ENCODE peak calls at places on chromosome 2, in four cellular contexts. M is HuH-7.5, P is upper lobe of right lung, G is NCI-H774. N is an unnamed sample.

GRCh38 chr2:130875935-130876334 is 39.2 kb downstream of the ARHGEF4 start:
- DNase-seq in M (no peak), G (no peak), P (peak), N (no peak)

GRCh38 chr2:15547100-15547499 is 14.0 kb downstream of the NBAS start:
- DNase-seq in M (no peak), G (no peak), P (no peak), N (no peak)

GRCh38 chr2:25228848-25229674 is 60.7 kb upstream of the POMC start:
- DNase-seq in P (peak), M (peak), G (no peak), N (peak)

GRCh38 chr2:67137699-67138098 is 259.4 kb upstream of the ETAA1 start:
- DNase-seq in M (no peak), G (peak), P (no peak), N (no peak)

GRCh38 chr2:29196792-29197788 is 81.9 kb downstream of the CLIP4 start:
- DNase-seq in G (peak), M (peak), P (peak), N (peak)

GRCh38 chr2:179186126-179186525 is 78.5 kb downstream of the SESTD1 start:
- DNase-seq in G (no peak), P (no peak), M (no peak), N (no peak)

GRCh38 chr2:235027558-235028214 is 75.9 kb downstream of the SH3BP4 start:
- DNase-seq in P (peak), G (no peak), M (no peak), N (no peak)

GRCh38 chr2:23601301-23601965 is 216.5 kb downstream of the KLHL29 start:
- DNase-seq in G (no peak), P (no peak), M (no peak), N (no peak)

GRCh38 chr2:226137201-226137811 is 662.3 kb downstream of the IRS1 start:
- DNase-seq in P (no peak), M (no peak), G (no peak), N (no peak)

GRCh38 chr2:31256611-31257382 is 22.8 kb downstream of the EHD3 start:
- DNase-seq in P (no peak), G (no peak), M (no peak), N (no peak)

N was measured in G401.